ENCODE peak calls at places on chromosomes 13 and 19, in six cellular contexts. C is amniotic stem cell, Q is NCI-H1417, W is NCI-H2081, I is COLO829, Y is hepatic stellate cell. E is an unnamed sample.
A peak's percentile ranks its signal among the peaks of the same experiment; 100 is the strongest.

GRCh38 chr19:37909661-37910199 is 2.7 kb downstream of the SIPA1L3 start:
- DNase-seq in C (no peak), Q (no peak), W (no peak), I (no peak), Y (no peak), E (no peak)

GRCh38 chr13:45206340-45206739 is 5.5 kb upstream of the KCTD4 start:
- DNase-seq in C (peak; percentile 72), Q (no peak), W (no peak), I (peak; percentile 10), Y (peak; percentile 57), E (no peak)

GRCh38 chr19:21482863-21483276 is 22.5 kb upstream of the ZNF429 start:
- DNase-seq in C (no peak), Q (peak; percentile 34), W (peak; percentile 3), I (no peak), Y (no peak), E (peak; percentile 86)

GRCh38 chr19:31330761-31331160 is 18.5 kb downstream of the TSHZ3 start:
- DNase-seq in C (no peak), Q (no peak), W (no peak), I (no peak), Y (no peak), E (no peak)

GRCh38 chr13:24503376-24503690 is 9.2 kb downstream of the PARP4 start:
- DNase-seq in C (no peak), Q (no peak), W (no peak), I (no peak), Y (no peak), E (no peak)

GRCh38 chr19:32816555-32817099 is 52.9 kb downstream of the SLC7A9 start:
- DNase-seq in C (no peak), Q (no peak), W (no peak), I (no peak), Y (no peak), E (no peak)

GRCh38 chr13:40146586-40147240 is 491.3 kb downstream of the COG6 start:
- DNase-seq in C (no peak), Q (no peak), W (no peak), I (no peak), Y (no peak), E (no peak)

GRCh38 chr13:50001287-50001686 is 4.4 kb downstream of the TRIM13 start:
- DNase-seq in C (no peak), Q (no peak), W (no peak), I (no peak), Y (no peak), E (no peak)

GRCh38 chr13:87094646-87095045 is 576.5 kb upstream of the SLITRK5 start:
- DNase-seq in C (no peak), Q (no peak), W (no peak), I (no peak), Y (no peak), E (no peak)

GRCh38 chr13:85879014-85879413 is 79.8 kb upstream of the SLITRK6 start:
- DNase-seq in C (no peak), Q (no peak), W (peak; percentile 16), I (no peak), Y (no peak), E (no peak)

GRCh38 chr13:41056996-41057711 is 4.2 kb upstream of the WBP4 start:
- DNase-seq in C (no peak), Q (no peak), W (no peak), I (no peak), Y (no peak), E (no peak)

GRCh38 chr19:16379521-16380313 is 55.1 kb downstream of the KLF2 start:
- DNase-seq in C (no peak), Q (no peak), W (no peak), I (no peak), Y (no peak), E (peak; percentile 45)

GRCh38 chr13:105914637-105915036 is 620.8 kb downstream of the EFNB2 start:
- DNase-seq in C (no peak), Q (no peak), W (no peak), I (no peak), Y (no peak), E (no peak)

GRCh38 chr19:40576181-40576584 is 490 bp upstream of the SHKBP1 start:
- DNase-seq in C (no peak), Q (no peak), W (no peak), I (no peak), Y (no peak), E (no peak)

GRCh38 chr19:10421240-10421948 is 1.1 kb downstream of the PDE4A start:
- DNase-seq in C (no peak), Q (no peak), W (no peak), I (no peak), Y (no peak), E (no peak)

GRCh38 chr13:85095887-85096286 is 703.3 kb downstream of the SLITRK6 start:
- DNase-seq in C (no peak), Q (no peak), W (no peak), I (no peak), Y (no peak), E (no peak)